ENCODE peak calls at places on chromosomes 12 and 14, in nine cellular contexts. J is heart left ventricle; S is adipocyte; Q is CD8-positive, alpha-beta T cell; E is hepatocyte; A is right lobe of liver; V is SK-N-SH; D is HepG2; R is fibroblast of lung. T is an unnamed sample. For H3K27me3 and H3K4me1, the result is how much of the 10 kb centered on the place peaks cover.

GRCh38 chr14:97299661-97300060 is 502.5 kb downstream of the VRK1 start:
- DNase-seq in V (no peak), J (no peak), Q (peak), R (no peak), A (no peak), S (no peak), E (no peak), D (no peak), T (peak)

GRCh38 chr12:52873832-52874572 is 25.2 kb upstream of the KRT78 start:
- DNase-seq in J (peak), S (peak), V (peak), A (peak), E (peak), R (peak), Q (peak), D (peak), T (peak)

GRCh38 chr12:40828593-40828990 is 136.4 kb downstream of the CNTN1 start:
- DNase-seq in S (no peak), A (no peak), Q (no peak), D (no peak), R (no peak), V (no peak), J (no peak), E (no peak), T (no peak)

GRCh38 chr12:70178038-70178437 is 65.2 kb upstream of the CNOT2 start:
- DNase-seq in S (peak), V (peak), A (no peak), E (no peak), R (peak), D (no peak), Q (no peak), J (no peak), T (no peak)

GRCh38 chr12:52791271-52792184 is 4.4 kb downstream of the KRT3 start:
- DNase-seq in Q (no peak), A (no peak), S (no peak), J (no peak), D (no peak), E (no peak), R (no peak), V (no peak), T (no peak)

GRCh38 chr14:23071244-23071974 is 14.1 kb upstream of the CDH24 start:
- DNase-seq in R (peak), A (peak), Q (peak), E (peak), J (peak), S (peak), V (peak), D (peak), T (peak)

GRCh38 chr14:51283402-51283825 is 43.4 kb downstream of the TMX1 start:
- DNase-seq in A (no peak), R (peak), Q (no peak), D (peak), V (peak), E (peak), S (peak), J (no peak), T (peak)

GRCh38 chr14:51224551-51224950 is 15.5 kb upstream of the TMX1 start:
- DNase-seq in J (no peak), Q (no peak), V (no peak), S (peak), E (no peak), A (no peak), D (no peak), R (no peak), T (no peak)

GRCh38 chr14:35046751-35047536 is 872 bp downstream of the FAM177A1 start:
- DNase-seq in D (peak), A (no peak), S (no peak), E (peak), Q (no peak), V (no peak), J (no peak), R (no peak), T (peak)

GRCh38 chr14:49950275-49951250 is 57.7 kb downstream of the ARF6 start:
- DNase-seq in R (no peak), S (no peak), D (no peak), Q (no peak), A (peak), J (no peak), E (no peak), V (no peak), T (no peak)

GRCh38 chr12:105272814-105273416 is 36.9 kb upstream of the APPL2 start:
- DNase-seq in D (no peak), J (no peak), S (no peak), V (no peak), Q (no peak), A (no peak), R (no peak), E (no peak), T (no peak)

GRCh38 chr14:76829650-76830421 is 3.6 kb downstream of the LRRC74A start:
- DNase-seq in R (no peak), Q (no peak), J (peak), V (peak), D (peak), A (no peak), E (no peak), S (no peak), T (no peak)

GRCh38 chr12:57240069-57240921 is 10.7 kb downstream of the STAC3 start:
- DNase-seq in S (peak), R (peak), E (peak), V (peak), D (no peak), Q (peak), A (no peak), J (no peak), T (peak)

GRCh38 chr12:57239587-57240068 is 10.1 kb downstream of the SHMT2 start:
- DNase-seq in V (no peak), D (no peak), R (peak), A (no peak), S (no peak), E (no peak), Q (no peak), J (no peak), T (no peak)

GRCh38 chr12:57242329-57242690 is 8.7 kb downstream of the STAC3 start:
- DNase-seq in J (peak), D (no peak), E (no peak), Q (no peak), R (no peak), S (no peak), V (peak), A (peak), T (no peak)

GRCh38 chr12:57241556-57242310 is 9.3 kb downstream of the STAC3 start:
- DNase-seq in D (no peak), R (no peak), J (no peak), A (no peak), Q (no peak), S (peak), V (peak), E (no peak), T (no peak)

GRCh38 chr12:57240926-57241555 is 9.9 kb downstream of the STAC3 start:
- DNase-seq in V (peak), R (peak), Q (no peak), E (no peak), D (no peak), J (no peak), A (no peak), S (peak), T (no peak)
- H3K4me3 ChIP-seq in V (peak), R (peak), Q (peak), E (peak), D (no peak), J (peak), A (no peak), S (peak), T (peak)

GRCh38 chr12:54200412-54200811 is 11.6 kb upstream of the SMUG1 start:
- DNase-seq in A (no peak), J (no peak), D (no peak), V (no peak), E (no peak), Q (no peak), S (no peak), R (no peak), T (no peak)
- H3K27me3 ChIP-seq in A (under half), J (half or more), D (under half), V (under half), E (under half), Q (under half), S (under half), R (under half), T (under half)

GRCh38 chr12:31629756-31630732 is 29.4 kb upstream of the ETFBKMT start:
- DNase-seq in J (peak), S (peak), R (peak), D (no peak), Q (no peak), A (no peak), E (peak), V (no peak), T (no peak)

GRCh38 chr12:31633464-31633863 is 26.0 kb upstream of the ETFBKMT start:
- DNase-seq in A (no peak), E (no peak), S (no peak), R (no peak), J (no peak), D (no peak), Q (no peak), V (no peak), T (no peak)

DNA sequence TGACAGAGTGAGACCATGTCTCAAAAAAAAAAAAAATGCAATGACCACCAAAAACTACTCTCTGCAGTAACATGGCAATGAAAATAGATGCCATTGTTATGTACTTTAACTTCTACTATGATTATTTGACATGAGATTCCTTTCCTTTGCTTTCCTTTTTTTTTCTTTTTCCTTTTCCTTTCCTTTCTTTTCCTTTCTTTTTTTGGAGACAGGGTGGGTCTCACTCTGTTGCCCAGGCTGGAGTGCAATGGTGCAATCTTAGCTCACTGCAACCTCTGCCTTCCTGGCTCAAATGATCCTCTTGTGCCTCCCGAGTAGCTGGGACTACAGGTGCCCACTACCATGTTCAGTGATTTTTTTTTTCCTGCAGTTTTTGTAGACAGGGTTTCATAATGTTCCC is 24.9 kb upstream of the ETFBKMT start:
- DNase-seq in D (no peak), A (no peak), R (no peak), S (no peak), E (no peak), Q (no peak), J (no peak), V (no peak), T (no peak)
- H3K4me1 ChIP-seq in D (under half), A (under half), R (under half), S (under half), E (under half), Q (under half), J (under half), V (under half), T (under half)

GRCh38 chr12:13004986-13005385 is 4.9 kb upstream of the HEBP1 start:
- DNase-seq in E (no peak), R (no peak), Q (no peak), A (no peak), D (no peak), V (no peak), J (no peak), S (no peak), T (no peak)

GRCh38 chr12:13011098-13011497 is 11.0 kb upstream of the HEBP1 start:
- DNase-seq in D (no peak), E (no peak), S (no peak), Q (no peak), R (no peak), V (no peak), A (no peak), J (no peak), T (no peak)

GRCh38 chr12:13007496-13008233 is 7.6 kb upstream of the HEBP1 start:
- DNase-seq in S (no peak), V (no peak), D (no peak), Q (no peak), J (no peak), A (no peak), R (no peak), E (no peak), T (no peak)

GRCh38 chr12:13005649-13006048 is 5.6 kb upstream of the HEBP1 start:
- DNase-seq in V (no peak), S (no peak), A (peak), Q (no peak), J (no peak), D (no peak), E (no peak), R (no peak), T (no peak)

GRCh38 chr12:13008741-13009380 is 8.8 kb upstream of the HEBP1 start:
- DNase-seq in J (no peak), Q (no peak), R (peak), S (peak), D (no peak), A (no peak), E (no peak), V (no peak), T (no peak)
- H3K4me3 ChIP-seq in J (no peak), Q (no peak), R (no peak), S (no peak), D (no peak), A (no peak), E (no peak), V (no peak), T (no peak)

GRCh38 chr14:99280852-99281251 is 8.9 kb upstream of the BCL11B start:
- DNase-seq in V (no peak), E (no peak), R (no peak), S (no peak), J (no peak), Q (no peak), D (no peak), A (no peak), T (no peak)

GRCh38 chr14:99281396-99281795 is 9.4 kb upstream of the BCL11B start:
- DNase-seq in R (no peak), V (no peak), D (no peak), E (no peak), S (no peak), J (no peak), A (no peak), Q (no peak), T (no peak)

GRCh38 chr14:99284254-99285004 is 12.4 kb upstream of the BCL11B start:
- DNase-seq in S (no peak), E (no peak), R (no peak), D (no peak), V (no peak), A (no peak), J (no peak), Q (no peak), T (no peak)

GRCh38 chr14:99280041-99280731 is 8.2 kb upstream of the BCL11B start:
- DNase-seq in R (no peak), V (no peak), Q (no peak), E (no peak), J (no peak), D (no peak), A (no peak), S (no peak), T (no peak)

DNA sequence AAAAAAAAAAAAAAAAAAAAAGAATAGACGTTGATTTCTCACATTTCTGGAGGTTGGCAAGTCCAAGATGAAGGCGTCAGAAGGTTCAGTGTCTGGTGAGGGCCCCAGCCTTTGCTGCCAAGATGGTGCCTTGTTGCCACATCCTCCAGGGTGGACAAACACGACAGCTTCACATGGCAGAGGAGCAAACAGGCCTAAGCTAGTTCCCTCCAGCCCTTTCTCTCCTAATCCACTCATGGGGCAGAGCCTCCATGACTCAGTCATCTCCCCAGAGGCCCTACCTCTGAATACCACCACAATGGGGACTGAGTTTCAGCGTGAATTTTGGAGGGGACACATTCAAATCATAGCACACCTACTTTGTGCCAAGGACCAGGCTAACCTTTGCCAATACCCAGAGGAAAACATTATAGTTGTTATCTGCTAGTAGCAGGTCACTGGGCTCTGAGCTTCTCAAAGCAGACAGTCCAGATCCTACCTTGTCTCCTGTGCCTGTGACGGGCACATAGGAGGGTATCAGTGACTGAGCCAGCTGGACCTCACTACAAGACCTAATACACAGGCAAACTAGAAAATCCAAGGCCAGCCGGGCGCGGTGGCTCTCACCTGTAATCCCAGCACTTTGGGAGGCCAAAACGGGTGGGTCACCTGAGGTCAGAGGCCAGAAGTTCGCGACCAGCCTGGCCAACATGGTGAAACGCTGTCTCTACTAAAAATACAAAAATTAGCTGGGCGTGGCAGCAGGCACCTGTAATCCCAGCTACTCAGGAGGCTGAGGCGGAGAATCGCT is 10.5 kb upstream of the BCL11B start:
- DNase-seq in R (no peak), S (no peak), Q (no peak), E (no peak), J (no peak), V (no peak), A (no peak), D (no peak), T (no peak)
- H3K27me3 ChIP-seq in R (under half), S (under half), Q (under half), E (under half), J (half or more), V (half or more), A (under half), D (under half), T (under half)

DNA sequence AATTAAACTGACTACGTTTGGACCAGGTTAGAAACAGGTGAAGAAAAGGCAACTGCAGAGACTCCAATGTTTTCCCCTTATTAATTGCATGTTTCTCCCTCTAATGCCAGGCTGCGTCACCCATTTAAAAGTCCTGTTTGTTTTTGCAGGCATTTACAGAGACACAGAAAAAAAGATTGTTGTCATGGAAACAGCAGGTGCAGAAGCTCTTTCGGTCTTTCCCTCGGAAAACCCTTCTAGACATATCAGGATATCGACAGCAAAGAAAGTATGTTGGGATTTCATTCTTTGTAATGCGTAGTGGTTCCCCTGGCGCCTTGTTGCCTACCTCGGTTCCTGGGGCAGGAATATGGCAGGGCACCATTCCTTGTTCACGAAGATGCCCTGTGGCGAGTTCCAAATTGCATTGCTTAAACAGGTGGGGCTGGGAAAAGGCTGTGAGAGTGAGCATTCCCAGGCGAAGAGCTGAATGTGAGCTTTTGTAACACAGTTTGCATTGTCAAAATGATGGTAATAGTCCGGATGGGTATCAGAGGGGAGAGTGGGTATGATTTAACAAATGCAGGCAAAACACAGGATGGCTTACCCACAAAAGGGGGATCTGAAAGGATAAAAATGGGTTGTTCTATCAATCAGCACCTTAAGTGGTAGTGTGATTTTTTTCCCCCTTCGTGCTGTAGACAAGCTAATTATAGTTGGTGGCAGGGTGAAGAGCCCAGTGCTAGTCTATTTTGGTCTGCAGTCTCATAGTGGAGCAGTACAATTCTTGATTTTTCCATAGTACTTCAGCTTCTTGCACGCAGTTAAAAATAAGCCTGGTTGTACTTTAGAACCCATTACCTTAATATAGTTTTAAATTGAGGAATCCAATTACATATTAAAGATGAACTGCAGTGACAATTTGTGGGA is 132.4 kb downstream of the GCH1 start:
- DNase-seq in V (no peak), E (no peak), J (no peak), Q (no peak), D (no peak), S (no peak), R (no peak), A (no peak), T (no peak)
- H3K4me1 ChIP-seq in V (under half), E (under half), J (under half), Q (under half), D (under half), S (under half), R (under half), A (under half), T (under half)

GRCh38 chr12:32454075-32454474 is 54.7 kb downstream of the FGD4 start:
- DNase-seq in S (peak), E (peak), D (no peak), A (no peak), Q (no peak), R (peak), V (no peak), J (no peak), T (no peak)
- H3K4me3 ChIP-seq in S (peak), E (no peak), D (no peak), A (no peak), Q (no peak), R (no peak), V (no peak), J (no peak), T (no peak)

DNA sequence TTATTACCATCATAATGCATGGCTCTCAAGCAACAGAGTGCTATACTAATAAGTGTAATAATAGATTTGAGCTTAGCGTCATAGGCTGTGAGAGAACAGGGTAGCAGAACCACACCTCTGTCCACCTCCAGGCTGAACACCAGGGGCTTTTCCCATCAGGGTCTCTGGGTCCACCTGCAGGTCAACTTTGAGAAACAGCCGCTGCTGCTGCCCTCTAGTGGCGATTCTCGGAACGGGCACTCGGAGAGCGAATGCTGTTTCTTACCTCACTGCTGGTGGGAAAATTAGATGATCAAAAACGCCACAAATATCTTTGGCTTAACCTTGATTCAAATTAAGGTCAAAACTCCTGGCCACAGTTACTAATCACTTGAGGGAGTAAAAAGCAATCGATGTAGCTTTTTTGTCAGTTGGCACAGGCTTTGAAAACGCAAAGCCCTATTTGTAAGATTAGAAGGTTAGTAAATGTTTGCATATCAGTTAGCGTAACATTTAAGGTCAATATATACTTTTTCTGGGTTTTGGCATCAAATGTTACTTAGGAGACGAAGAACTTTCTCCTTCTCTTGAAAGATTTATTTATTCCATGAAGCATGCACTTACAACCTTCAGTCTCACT is 127.9 kb upstream of the TMEM132D start:
- DNase-seq in S (peak), R (no peak), Q (peak), A (no peak), J (no peak), D (peak), V (peak), E (peak), T (peak)
- H3K27me3 ChIP-seq in S (under half), R (under half), Q (under half), A (under half), J (half or more), D (under half), V (under half), E (under half), T (under half)